ENCODE peak calls at places on chromosomes 12 and 14, in four cellular contexts. One of them, this sample, is unnamed.

GRCh38 chr12:53048033-53048779 is 1.7 kb upstream of the TNS2 start:
- DNase-seq in progenitor cell of endocrine pancreas: no peak
- DNase-seq in A549: peak
- DNase-seq in neural progenitor cell: peak
- DNase-seq in this sample: peak

GRCh38 chr12:66879392-66879791 is 200.5 kb upstream of the GRIP1 start:
- DNase-seq in A549: no peak
- DNase-seq in progenitor cell of endocrine pancreas: no peak
- DNase-seq in neural progenitor cell: no peak
- DNase-seq in this sample: no peak

GRCh38 chr12:90888316-90888715 is 66.7 kb downstream of the CCER1 start:
- DNase-seq in neural progenitor cell: no peak
- DNase-seq in A549: no peak
- DNase-seq in progenitor cell of endocrine pancreas: no peak
- DNase-seq in this sample: no peak

GRCh38 chr12:89874146-89874545 is 165.5 kb upstream of the ATP2B1 start:
- DNase-seq in progenitor cell of endocrine pancreas: no peak
- DNase-seq in neural progenitor cell: peak
- DNase-seq in A549: no peak
- DNase-seq in this sample: no peak

GRCh38 chr14:105793836-105794235 is 267.5 kb downstream of the TMEM121 start:
- DNase-seq in A549: no peak
- DNase-seq in progenitor cell of endocrine pancreas: no peak
- DNase-seq in neural progenitor cell: no peak
- DNase-seq in this sample: no peak

GRCh38 chr14:60863251-60863650 is 117.6 kb downstream of the TRMT5 start:
- DNase-seq in neural progenitor cell: no peak
- DNase-seq in progenitor cell of endocrine pancreas: no peak
- DNase-seq in A549: no peak
- DNase-seq in this sample: no peak

GRCh38 chr12:67920432-67920831 is 68.8 kb upstream of the IFNG-AS1 start:
- DNase-seq in progenitor cell of endocrine pancreas: no peak
- DNase-seq in A549: no peak
- DNase-seq in neural progenitor cell: no peak
- DNase-seq in this sample: no peak

GRCh38 chr12:15152864-15153263 is 68.4 kb downstream of the RERG start:
- DNase-seq in neural progenitor cell: no peak
- DNase-seq in A549: peak
- DNase-seq in progenitor cell of endocrine pancreas: no peak
- DNase-seq in this sample: no peak

GRCh38 chr14:90578283-90578985 is 181.6 kb downstream of the CALM1 start:
- DNase-seq in neural progenitor cell: no peak
- DNase-seq in progenitor cell of endocrine pancreas: no peak
- DNase-seq in A549: no peak
- DNase-seq in this sample: no peak

GRCh38 chr12:94812345-94812744 is 162.0 kb upstream of the TMCC3 start:
- DNase-seq in neural progenitor cell: no peak
- DNase-seq in progenitor cell of endocrine pancreas: no peak
- DNase-seq in A549: no peak
- DNase-seq in this sample: no peak

GRCh38 chr12:76266797-76267196 is 81.4 kb downstream of the BBS10 start:
- DNase-seq in neural progenitor cell: no peak
- DNase-seq in progenitor cell of endocrine pancreas: no peak
- DNase-seq in A549: peak
- DNase-seq in this sample: peak

GRCh38 chr14:50719911-50720759 is 52.0 kb upstream of the SAV1 start:
- DNase-seq in A549: no peak
- DNase-seq in neural progenitor cell: no peak
- DNase-seq in progenitor cell of endocrine pancreas: no peak
- DNase-seq in this sample: no peak

GRCh38 chr14:85766295-85766694 is 236.4 kb downstream of the FLRT2 start:
- DNase-seq in A549: no peak
- DNase-seq in progenitor cell of endocrine pancreas: no peak
- DNase-seq in neural progenitor cell: no peak
- DNase-seq in this sample: no peak

GRCh38 chr12:120822832-120823503 is 81.2 kb downstream of the SPPL3 start:
- DNase-seq in progenitor cell of endocrine pancreas: no peak
- DNase-seq in neural progenitor cell: peak
- DNase-seq in A549: no peak
- DNase-seq in this sample: no peak

GRCh38 chr12:66717049-66717448 is 38.2 kb upstream of the GRIP1 start:
- DNase-seq in A549: no peak
- DNase-seq in progenitor cell of endocrine pancreas: no peak
- DNase-seq in neural progenitor cell: no peak
- DNase-seq in this sample: no peak

GRCh38 chr12:66103011-66103913 is 27.3 kb downstream of the LLPH start:
- DNase-seq in A549: peak
- DNase-seq in progenitor cell of endocrine pancreas: no peak
- DNase-seq in neural progenitor cell: peak
- DNase-seq in this sample: no peak

GRCh38 chr14:37599527-37600368 is 4.3 kb downstream of the TTC6 start:
- DNase-seq in progenitor cell of endocrine pancreas: no peak
- DNase-seq in neural progenitor cell: peak
- DNase-seq in A549: no peak
- DNase-seq in this sample: no peak

GRCh38 chr12:53844989-53845836 is 93.4 kb upstream of the HOXC13 start:
- DNase-seq in A549: peak
- DNase-seq in neural progenitor cell: no peak
- DNase-seq in progenitor cell of endocrine pancreas: no peak
- DNase-seq in this sample: peak

GRCh38 chr12:5396541-5396940 is 35.4 kb upstream of the NTF3 start:
- DNase-seq in progenitor cell of endocrine pancreas: no peak
- DNase-seq in neural progenitor cell: no peak
- DNase-seq in A549: no peak
- DNase-seq in this sample: no peak

GRCh38 chr14:101571004-101571403 is 9.7 kb downstream of the DIO3 start:
- DNase-seq in progenitor cell of endocrine pancreas: no peak
- DNase-seq in neural progenitor cell: no peak
- DNase-seq in A549: no peak
- DNase-seq in this sample: no peak

GRCh38 chr14:55572578-55572977 is 7.4 kb upstream of the KTN1 start:
- DNase-seq in progenitor cell of endocrine pancreas: no peak
- DNase-seq in neural progenitor cell: no peak
- DNase-seq in A549: no peak
- DNase-seq in this sample: no peak

GRCh38 chr12:5083955-5084849 is 40.5 kb downstream of the KCNA5 start:
- DNase-seq in A549: peak
- DNase-seq in neural progenitor cell: peak
- DNase-seq in progenitor cell of endocrine pancreas: peak
- DNase-seq in this sample: peak

GRCh38 chr12:124828264-124829007 is 35.2 kb downstream of the SCARB1 start:
- DNase-seq in A549: peak
- DNase-seq in neural progenitor cell: no peak
- DNase-seq in progenitor cell of endocrine pancreas: no peak
- DNase-seq in this sample: peak

GRCh38 chr12:121237415-121237814 is 27.5 kb downstream of the P2RX4 start:
- DNase-seq in neural progenitor cell: no peak
- DNase-seq in progenitor cell of endocrine pancreas: no peak
- DNase-seq in A549: no peak
- DNase-seq in this sample: peak

GRCh38 chr12:20364501-20364900 is 3.8 kb upstream of the PDE3A start:
- DNase-seq in neural progenitor cell: no peak
- DNase-seq in A549: no peak
- DNase-seq in progenitor cell of endocrine pancreas: no peak
- DNase-seq in this sample: no peak

GRCh38 chr12:76201316-76201715 is 116.8 kb upstream of the NAP1L1 start:
- DNase-seq in A549: no peak
- DNase-seq in neural progenitor cell: no peak
- DNase-seq in progenitor cell of endocrine pancreas: no peak
- DNase-seq in this sample: no peak

GRCh38 chr14:72801381-72801812 is 92.5 kb downstream of the DPF3 start:
- DNase-seq in neural progenitor cell: no peak
- DNase-seq in A549: peak
- DNase-seq in progenitor cell of endocrine pancreas: no peak
- DNase-seq in this sample: no peak

GRCh38 chr14:93759781-93760307 is 28.4 kb downstream of the PRIMA1 start:
- DNase-seq in neural progenitor cell: no peak
- DNase-seq in A549: no peak
- DNase-seq in progenitor cell of endocrine pancreas: no peak
- DNase-seq in this sample: no peak

GRCh38 chr12:31339831-31340622 is 14.1 kb upstream of the SINHCAF start:
- DNase-seq in neural progenitor cell: no peak
- DNase-seq in progenitor cell of endocrine pancreas: no peak
- DNase-seq in A549: no peak
- DNase-seq in this sample: no peak

GRCh38 chr14:25537846-25538455 is 488.0 kb upstream of the STXBP6 start:
- DNase-seq in A549: peak
- DNase-seq in progenitor cell of endocrine pancreas: peak
- DNase-seq in neural progenitor cell: peak
- DNase-seq in this sample: peak

GRCh38 chr12:40154381-40154780 is 48.5 kb upstream of the SLC2A13 start:
- DNase-seq in neural progenitor cell: no peak
- DNase-seq in A549: no peak
- DNase-seq in progenitor cell of endocrine pancreas: no peak
- DNase-seq in this sample: no peak

GRCh38 chr12:89863332-89863938 is 154.8 kb upstream of the ATP2B1 start:
- DNase-seq in progenitor cell of endocrine pancreas: no peak
- DNase-seq in neural progenitor cell: no peak
- DNase-seq in A549: no peak
- DNase-seq in this sample: no peak

GRCh38 chr12:2095878-2096277 is 43.1 kb downstream of the CACNA1C start:
- DNase-seq in A549: no peak
- DNase-seq in progenitor cell of endocrine pancreas: no peak
- DNase-seq in neural progenitor cell: no peak
- DNase-seq in this sample: no peak

GRCh38 chr12:39064712-39065111 is 159.3 kb upstream of the CPNE8 start:
- DNase-seq in A549: no peak
- DNase-seq in neural progenitor cell: no peak
- DNase-seq in progenitor cell of endocrine pancreas: no peak
- DNase-seq in this sample: no peak

GRCh38 chr12:111405856-111406473 is at the start of gene SH2B3:
- DNase-seq in A549: no peak
- DNase-seq in neural progenitor cell: no peak
- DNase-seq in progenitor cell of endocrine pancreas: no peak
- DNase-seq in this sample: no peak

GRCh38 chr14:22220427-22220826 is 368.6 kb downstream of the DAD1 start:
- DNase-seq in neural progenitor cell: no peak
- DNase-seq in A549: no peak
- DNase-seq in progenitor cell of endocrine pancreas: no peak
- DNase-seq in this sample: peak

GRCh38 chr14:80468331-80469122 is 257.2 kb upstream of the DIO2 start:
- DNase-seq in A549: peak
- DNase-seq in progenitor cell of endocrine pancreas: no peak
- DNase-seq in neural progenitor cell: no peak
- DNase-seq in this sample: no peak

GRCh38 chr12:116377194-116377735 is 99.8 kb upstream of the MED13L start:
- DNase-seq in A549: no peak
- DNase-seq in progenitor cell of endocrine pancreas: no peak
- DNase-seq in neural progenitor cell: no peak
- DNase-seq in this sample: no peak